ENCODE peak calls at places on chromosomes 1 and 21, in eight cellular contexts. U is progenitor cell of endocrine pancreas, M is BJ, A is endothelial cell, H is astrocyte of the cerebellum, B is PC-9, R is A673, P is HL-60. E is an unnamed sample.

GRCh38 chr1:25896266-25896665 is 10.0 kb downstream of the STMN1 start:
- DNase-seq in R (peak; percentile 46), A (no peak), P (no peak), M (no peak), U (no peak), B (no peak), H (no peak), E (no peak)

GRCh38 chr1:9278585-9279153 is 14.0 kb upstream of the SPSB1 start:
- DNase-seq in P (no peak), B (no peak), M (no peak), A (no peak), H (no peak), R (no peak), U (no peak), E (no peak)

GRCh38 chr1:6040859-6041415 is 4.8 kb upstream of the KCNAB2 start:
- DNase-seq in R (no peak), B (no peak), U (no peak), A (no peak), M (no peak), H (no peak), P (peak; percentile 50), E (no peak)

GRCh38 chr1:26212726-26213125 is 21.3 kb upstream of the CEP85 start:
- DNase-seq in M (no peak), B (no peak), U (no peak), R (no peak), P (no peak), H (no peak), A (no peak), E (no peak)

GRCh38 chr1:93029317-93029716 is 49.8 kb upstream of the MTF2 start:
- DNase-seq in M (no peak), P (peak; percentile 3), A (no peak), B (no peak), R (no peak), H (no peak), U (no peak), E (no peak)

GRCh38 chr1:147597010-147597409 is 55.7 kb downstream of the BCL9 start:
- DNase-seq in M (no peak), R (no peak), A (no peak), U (no peak), H (no peak), P (no peak), B (no peak), E (no peak)

GRCh38 chr1:156540955-156541354 is 31.4 kb downstream of the IQGAP3 start:
- DNase-seq in R (no peak), U (no peak), H (no peak), A (no peak), B (no peak), M (no peak), P (no peak), E (no peak)

GRCh38 chr1:63975447-63975846 is 201.6 kb downstream of the ROR1 start:
- DNase-seq in M (no peak), A (no peak), B (no peak), U (no peak), P (no peak), R (no peak), H (no peak), E (no peak)

GRCh38 chr21:37866027-37866426 is 50.2 kb downstream of the KCNJ6 start:
- DNase-seq in M (no peak), U (no peak), P (peak; percentile 86), H (no peak), A (no peak), B (no peak), R (no peak), E (no peak)

GRCh38 chr1:70033266-70033873 is 172.0 kb downstream of the LRRC40 start:
- DNase-seq in P (no peak), R (no peak), U (no peak), M (no peak), H (no peak), A (no peak), B (no peak), E (no peak)

GRCh38 chr21:15483138-15483780 is 246.5 kb upstream of the USP25 start:
- DNase-seq in R (peak; percentile 84), B (peak; percentile 78), P (peak; percentile 80), M (peak; percentile 23), H (peak; percentile 88), U (peak; percentile 80), A (peak; percentile 87), E (peak; percentile 56)

GRCh38 chr1:225653463-225654276 is 747 bp upstream of the ENAH start:
- DNase-seq in H (peak; percentile 47), U (no peak), A (peak; percentile 56), R (peak; percentile 86), M (no peak), P (peak; percentile 13), B (peak; percentile 68), E (no peak)

GRCh38 chr1:31238612-31238985 is 1.1 kb downstream of the NKAIN1 start:
- DNase-seq in U (no peak), B (no peak), A (no peak), H (no peak), M (no peak), R (no peak), P (no peak), E (no peak)

GRCh38 chr1:96374076-96374762 is 347.4 kb upstream of the PTBP2 start:
- DNase-seq in M (no peak), P (no peak), H (no peak), R (no peak), B (no peak), A (no peak), U (no peak), E (no peak)

GRCh38 chr1:115430717-115431116 is 92.7 kb upstream of the NGF start:
- DNase-seq in H (no peak), R (peak; percentile 74), P (no peak), B (peak; percentile 64), M (peak; percentile 93), A (no peak), U (no peak), E (peak; percentile 92)

GRCh38 chr1:21924503-21925005 is 12.6 kb downstream of the HSPG2 start:
- DNase-seq in P (peak; percentile 83), U (no peak), R (no peak), H (no peak), M (no peak), B (no peak), A (no peak), E (no peak)

DNA sequence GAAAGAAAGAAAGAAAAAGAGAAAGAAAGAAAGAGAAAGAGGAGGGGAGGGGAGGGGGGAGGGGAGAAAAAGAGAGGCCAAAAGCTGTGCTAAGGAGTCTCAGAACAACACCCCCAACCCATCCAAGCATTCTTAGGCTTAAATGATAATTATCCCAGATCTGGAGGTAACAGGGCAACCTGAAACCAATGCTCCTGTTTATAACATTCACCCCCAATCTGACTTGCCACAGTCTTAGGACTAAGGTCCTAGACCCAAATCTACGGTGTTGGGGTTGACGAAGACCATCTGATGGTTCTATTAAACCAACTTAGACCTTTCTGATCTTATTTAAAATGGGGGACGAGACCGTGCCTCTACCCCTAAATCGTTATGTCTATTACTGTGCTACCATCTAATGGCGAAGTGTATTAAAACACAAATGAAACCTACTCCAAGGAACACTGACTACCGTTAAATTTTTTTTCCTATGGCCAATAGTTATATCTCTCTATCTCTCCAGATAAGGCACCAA is 119.3 kb upstream of the CDC42BPA start:
- DNase-seq in P (no peak), B (no peak), U (no peak), M (no peak), A (no peak), R (peak; percentile 79), H (no peak), E (no peak)
- TF ChIP-seq CTCF in P (no peak), B (peak; percentile 69), U (peak; percentile 38), M (peak; percentile 38), A (no peak), R (peak; percentile 66), H (peak; percentile 23), E (peak; percentile 26)

DNA sequence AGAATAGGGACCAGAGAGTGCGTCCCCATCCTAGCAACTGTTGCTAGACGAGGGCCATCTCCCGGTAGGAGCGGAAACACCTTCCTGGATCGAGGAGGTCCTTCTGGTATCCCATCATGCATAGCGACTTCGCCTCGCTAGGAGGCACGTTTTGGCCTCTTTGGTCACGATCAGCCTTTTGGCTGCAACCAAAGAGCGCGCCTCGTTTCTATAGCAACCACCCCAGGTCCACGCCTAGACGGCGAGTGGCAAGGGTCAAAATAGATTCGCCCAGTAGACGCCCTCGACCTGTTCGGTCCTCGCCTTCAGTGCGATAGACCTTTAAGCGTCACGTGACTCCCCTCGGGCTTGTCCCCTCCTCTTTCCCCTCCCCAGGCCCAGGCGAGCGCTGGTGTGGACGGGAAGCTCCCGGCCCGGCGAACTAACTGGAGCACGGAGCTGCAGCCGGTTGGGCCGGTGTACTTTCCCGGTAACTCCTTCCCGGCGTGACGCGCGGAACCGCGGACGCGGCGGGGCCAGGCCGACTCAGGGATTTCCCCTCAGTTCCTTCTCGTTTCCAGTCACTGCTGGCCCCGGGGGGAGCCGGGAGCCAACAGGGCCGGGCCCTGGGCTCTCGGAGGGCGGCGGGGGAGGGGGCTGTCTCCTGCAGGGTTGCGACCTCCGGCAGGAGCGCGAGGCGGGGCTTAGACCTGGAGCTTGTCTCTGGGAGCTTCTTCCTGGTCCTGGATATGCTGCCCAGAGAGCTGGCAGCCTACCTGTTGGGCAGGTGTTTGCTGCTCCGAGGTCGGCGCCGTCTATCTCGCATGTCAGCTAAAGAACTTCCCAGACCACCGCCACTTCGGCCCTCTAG is at the start of gene DNAJC16:
- DNase-seq in M (peak; percentile 100), U (peak; percentile 96), A (peak; percentile 96), H (peak; percentile 100), P (peak; percentile 100), B (peak; percentile 99), R (peak; percentile 100), E (peak; percentile 100)
- TF ChIP-seq CTCF in M (peak; percentile 33), U (peak; percentile 32), A (no peak), H (peak; percentile 44), P (no peak), B (no peak), R (peak; percentile 31), E (peak; percentile 23)

DNA sequence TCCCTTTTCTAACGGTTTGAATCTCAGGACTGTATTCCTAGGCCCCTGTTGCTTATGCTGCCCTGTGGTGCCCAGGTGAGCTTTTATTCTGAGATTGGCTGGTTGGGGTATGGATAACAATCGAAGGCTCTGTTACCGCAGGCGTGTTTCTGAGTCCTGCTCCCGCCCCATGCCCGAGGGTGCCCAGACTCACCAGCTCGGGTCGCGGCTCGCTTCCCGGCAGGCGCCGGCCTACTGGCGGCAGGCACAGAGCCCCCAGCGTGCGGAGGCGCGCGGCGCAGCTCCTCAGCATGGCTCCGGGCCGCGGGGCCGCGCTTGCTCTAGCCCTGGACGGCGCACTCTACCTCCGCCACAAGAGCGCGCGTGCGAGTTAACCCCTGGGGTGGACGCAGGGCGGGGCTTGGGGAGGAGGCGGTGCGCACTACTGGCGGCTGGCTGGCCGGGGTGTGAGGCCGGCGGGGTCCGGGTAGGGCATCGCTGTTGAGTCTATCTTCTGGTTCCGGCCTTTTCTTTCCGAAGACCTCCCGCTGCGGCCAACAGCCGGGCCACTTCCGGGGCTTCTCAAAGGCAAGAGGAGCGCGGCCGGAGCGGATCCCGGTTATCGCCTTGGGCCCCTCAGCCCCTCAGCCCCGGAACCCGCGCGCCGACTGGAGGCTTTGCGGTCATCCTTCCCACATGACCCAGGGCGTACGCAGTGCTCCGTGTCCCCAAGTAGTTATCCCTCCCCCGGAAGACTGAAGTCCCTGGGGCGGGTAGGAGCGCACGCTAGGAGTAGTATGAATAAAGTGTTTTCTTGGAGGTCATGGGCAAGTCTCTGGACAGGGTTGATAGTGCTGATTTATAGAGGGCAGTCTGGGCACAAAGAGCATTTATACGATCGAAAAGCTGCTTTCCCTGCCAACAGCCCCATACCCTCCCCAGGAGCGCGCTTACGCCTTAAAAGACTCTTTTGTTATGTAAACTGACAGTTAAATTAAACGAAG is at the start of gene THEM4:
- DNase-seq in M (peak; percentile 74), P (peak; percentile 98), R (peak; percentile 83), U (peak; percentile 96), H (peak; percentile 77), A (peak; percentile 95), B (peak; percentile 98), E (peak; percentile 72)
- TF ChIP-seq CTCF in M (no peak), P (no peak), R (peak; percentile 18), U (peak; percentile 42), H (no peak), A (peak; percentile 19), B (no peak), E (peak; percentile 16)

GRCh38 chr1:155208656-155209372 is at the start of gene MTX1:
- DNase-seq in A (peak; percentile 91), H (no peak), U (peak; percentile 72), M (no peak), B (peak; percentile 85), R (peak; percentile 87), P (peak; percentile 82), E (no peak)
- TF ChIP-seq CTCF in A (no peak), H (no peak), U (no peak), M (no peak), B (no peak), R (no peak), P (no peak), E (no peak)

E was measured in kidney epithelial cell.